ENCODE peak calls at places on chromosomes 16 and 17, in six cellular contexts. One of them, this sample, is unnamed.

GRCh38 chr17:43701318-43701743 is 39.6 kb upstream of the MEOX1 start:
- DNase-seq in cardiac muscle cell: peak; percentile 68
- DNase-seq in astrocyte of the spinal cord: peak; percentile 81
- DNase-seq in IMR-90: peak; percentile 76
- DNase-seq in fibroblast of pulmonary artery: peak; percentile 36
- DNase-seq in CD8-positive, alpha-beta T cell: peak; percentile 45
- DNase-seq in this sample: no peak

GRCh38 chr17:58643147-58643546 is 48.7 kb downstream of the TEX14 start:
- DNase-seq in cardiac muscle cell: peak; percentile 69
- DNase-seq in astrocyte of the spinal cord: peak; percentile 80
- DNase-seq in IMR-90: peak; percentile 86
- DNase-seq in fibroblast of pulmonary artery: peak; percentile 74
- DNase-seq in CD8-positive, alpha-beta T cell: no peak
- DNase-seq in this sample: no peak

GRCh38 chr17:15233022-15233805 is 31.9 kb downstream of the PMP22 start:
- DNase-seq in cardiac muscle cell: peak; percentile 42
- DNase-seq in astrocyte of the spinal cord: peak; percentile 31
- DNase-seq in IMR-90: peak; percentile 75
- DNase-seq in fibroblast of pulmonary artery: peak; percentile 48
- DNase-seq in CD8-positive, alpha-beta T cell: no peak
- DNase-seq in this sample: no peak

GRCh38 chr16:66899310-66899944 is 19.1 kb downstream of the PDP2 start:
- DNase-seq in cardiac muscle cell: peak; percentile 60
- DNase-seq in astrocyte of the spinal cord: no peak
- DNase-seq in IMR-90: peak; percentile 80
- DNase-seq in fibroblast of pulmonary artery: peak; percentile 64
- DNase-seq in CD8-positive, alpha-beta T cell: no peak
- DNase-seq in this sample: no peak

GRCh38 chr17:71760062-71760720 is 360.6 kb upstream of the SOX9 start:
- DNase-seq in cardiac muscle cell: no peak
- DNase-seq in astrocyte of the spinal cord: peak; percentile 72
- DNase-seq in IMR-90: peak; percentile 61
- DNase-seq in fibroblast of pulmonary artery: no peak
- DNase-seq in CD8-positive, alpha-beta T cell: no peak
- DNase-seq in this sample: no peak

GRCh38 chr17:28925912-28926365 is 23.1 kb upstream of the DHRS13 start:
- DNase-seq in cardiac muscle cell: peak; percentile 83
- DNase-seq in astrocyte of the spinal cord: peak; percentile 83
- DNase-seq in IMR-90: peak; percentile 92
- DNase-seq in fibroblast of pulmonary artery: peak; percentile 90
- DNase-seq in CD8-positive, alpha-beta T cell: peak; percentile 47
- DNase-seq in this sample: no peak

GRCh38 chr17:12320286-12320685 is 299.6 kb downstream of the MAP2K4 start:
- DNase-seq in cardiac muscle cell: no peak
- DNase-seq in astrocyte of the spinal cord: peak; percentile 48
- DNase-seq in IMR-90: peak; percentile 91
- DNase-seq in fibroblast of pulmonary artery: no peak
- DNase-seq in CD8-positive, alpha-beta T cell: no peak
- DNase-seq in this sample: no peak

GRCh38 chr17:56595831-56596740 is 2.6 kb downstream of the NOG start:
- DNase-seq in cardiac muscle cell: no peak
- DNase-seq in astrocyte of the spinal cord: no peak
- DNase-seq in IMR-90: peak; percentile 10
- DNase-seq in fibroblast of pulmonary artery: no peak
- DNase-seq in CD8-positive, alpha-beta T cell: peak; percentile 16
- DNase-seq in this sample: no peak

GRCh38 chr17:47004906-47005305 is 25.9 kb upstream of the RPRML start:
- DNase-seq in cardiac muscle cell: no peak
- DNase-seq in astrocyte of the spinal cord: no peak
- DNase-seq in IMR-90: no peak
- DNase-seq in fibroblast of pulmonary artery: no peak
- DNase-seq in CD8-positive, alpha-beta T cell: no peak
- DNase-seq in this sample: no peak

GRCh38 chr17:50935201-50936124 is 69.3 kb upstream of the TOB1 start:
- DNase-seq in cardiac muscle cell: no peak
- DNase-seq in astrocyte of the spinal cord: no peak
- DNase-seq in IMR-90: no peak
- DNase-seq in fibroblast of pulmonary artery: no peak
- DNase-seq in CD8-positive, alpha-beta T cell: no peak
- DNase-seq in this sample: no peak

GRCh38 chr17:7166873-7167272 is 12.3 kb downstream of the ASGR1 start:
- DNase-seq in cardiac muscle cell: no peak
- DNase-seq in astrocyte of the spinal cord: no peak
- DNase-seq in IMR-90: no peak
- DNase-seq in fibroblast of pulmonary artery: no peak
- DNase-seq in CD8-positive, alpha-beta T cell: no peak
- DNase-seq in this sample: no peak

GRCh38 chr16:68227183-68227793 is 8.6 kb downstream of the ESRP2 start:
- DNase-seq in cardiac muscle cell: no peak
- DNase-seq in astrocyte of the spinal cord: no peak
- DNase-seq in IMR-90: no peak
- DNase-seq in fibroblast of pulmonary artery: no peak
- DNase-seq in CD8-positive, alpha-beta T cell: no peak
- DNase-seq in this sample: no peak

GRCh38 chr17:67053438-67054000 is 9.2 kb downstream of the CACNG1 start:
- DNase-seq in cardiac muscle cell: no peak
- DNase-seq in astrocyte of the spinal cord: no peak
- DNase-seq in IMR-90: no peak
- DNase-seq in fibroblast of pulmonary artery: no peak
- DNase-seq in CD8-positive, alpha-beta T cell: no peak
- DNase-seq in this sample: no peak

GRCh38 chr16:65959978-65960377 is 406.5 kb upstream of the CDH5 start:
- DNase-seq in cardiac muscle cell: peak; percentile 44
- DNase-seq in astrocyte of the spinal cord: no peak
- DNase-seq in IMR-90: no peak
- DNase-seq in fibroblast of pulmonary artery: peak; percentile 29
- DNase-seq in CD8-positive, alpha-beta T cell: no peak
- DNase-seq in this sample: no peak

GRCh38 chr16:72876221-72876620 is 171.7 kb downstream of the ZFHX3 start:
- DNase-seq in cardiac muscle cell: peak; percentile 94
- DNase-seq in astrocyte of the spinal cord: peak; percentile 93
- DNase-seq in IMR-90: peak; percentile 94
- DNase-seq in fibroblast of pulmonary artery: peak; percentile 86
- DNase-seq in CD8-positive, alpha-beta T cell: peak; percentile 17
- DNase-seq in this sample: no peak

GRCh38 chr16:57795431-57795878 is 6.8 kb downstream of the KIFC3 start:
- DNase-seq in cardiac muscle cell: peak; percentile 67
- DNase-seq in astrocyte of the spinal cord: peak; percentile 59
- DNase-seq in IMR-90: peak; percentile 38
- DNase-seq in fibroblast of pulmonary artery: peak; percentile 62
- DNase-seq in CD8-positive, alpha-beta T cell: peak; percentile 27
- DNase-seq in this sample: no peak

DNA sequence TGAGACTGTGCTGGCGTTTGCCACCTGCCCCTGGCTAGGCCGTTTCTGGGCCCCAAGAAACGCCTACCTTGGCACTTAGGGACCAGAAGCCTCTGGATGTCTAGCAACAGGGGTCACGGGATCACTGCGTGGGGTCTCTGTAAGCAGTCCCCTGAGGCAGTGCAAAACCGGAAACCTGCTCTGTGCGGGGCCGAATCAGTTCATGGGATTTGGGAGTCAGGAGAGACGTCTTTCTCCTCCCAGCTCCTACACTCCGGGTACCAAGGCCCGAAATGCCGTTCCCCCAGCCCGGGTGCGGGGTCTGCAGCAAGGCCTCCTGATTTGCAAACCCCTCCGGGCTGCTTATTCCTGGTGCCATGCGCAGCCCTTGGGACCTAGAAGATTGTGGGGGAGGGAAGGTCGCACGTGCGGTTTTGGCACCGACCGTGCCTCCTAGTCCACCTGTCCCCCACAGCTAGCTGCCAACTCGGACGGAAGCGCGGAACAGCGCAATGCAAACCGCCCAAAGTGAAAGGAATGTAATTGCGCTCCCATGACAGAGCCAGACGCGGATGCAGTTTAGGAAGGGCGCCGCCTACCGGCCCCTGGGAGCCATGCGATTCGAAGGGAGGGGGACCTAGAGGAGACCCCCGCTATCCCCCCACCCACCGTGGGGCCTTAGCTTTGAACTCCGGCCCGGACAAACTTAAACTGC is 6.5 kb downstream of the IRX5 start:
- DNase-seq in cardiac muscle cell: peak; percentile 48
- DNase-seq in astrocyte of the spinal cord: peak; percentile 74
- DNase-seq in IMR-90: no peak
- DNase-seq in fibroblast of pulmonary artery: no peak
- DNase-seq in CD8-positive, alpha-beta T cell: no peak
- DNase-seq in this sample: peak; percentile 56
- TF ChIP-seq CTCF in cardiac muscle cell: peak; percentile 76
- TF ChIP-seq CTCF in astrocyte of the spinal cord: peak; percentile 91
- TF ChIP-seq CTCF in IMR-90: peak; percentile 20
- TF ChIP-seq CTCF in fibroblast of pulmonary artery: peak; percentile 58
- TF ChIP-seq CTCF in CD8-positive, alpha-beta T cell: no peak
- TF ChIP-seq CTCF in this sample: peak; percentile 90

GRCh38 chr17:75896360-75897075 is at the start of gene TRIM65:
- DNase-seq in cardiac muscle cell: peak; percentile 82
- DNase-seq in astrocyte of the spinal cord: peak; percentile 75
- DNase-seq in IMR-90: peak; percentile 74
- DNase-seq in fibroblast of pulmonary artery: peak; percentile 71
- DNase-seq in CD8-positive, alpha-beta T cell: peak; percentile 78
- DNase-seq in this sample: peak; percentile 61

GRCh38 chr17:75898065-75898464 is 1.3 kb upstream of the TRIM65 start:
- DNase-seq in cardiac muscle cell: no peak
- DNase-seq in astrocyte of the spinal cord: no peak
- DNase-seq in IMR-90: no peak
- DNase-seq in fibroblast of pulmonary artery: no peak
- DNase-seq in CD8-positive, alpha-beta T cell: no peak
- DNase-seq in this sample: no peak

GRCh38 chr17:75899353-75899752 is 2.6 kb upstream of the TRIM65 start:
- DNase-seq in cardiac muscle cell: no peak
- DNase-seq in astrocyte of the spinal cord: no peak
- DNase-seq in IMR-90: no peak
- DNase-seq in fibroblast of pulmonary artery: no peak
- DNase-seq in CD8-positive, alpha-beta T cell: no peak
- DNase-seq in this sample: no peak

GRCh38 chr17:75898791-75899190 is 2.0 kb upstream of the TRIM65 start:
- DNase-seq in cardiac muscle cell: no peak
- DNase-seq in astrocyte of the spinal cord: no peak
- DNase-seq in IMR-90: no peak
- DNase-seq in fibroblast of pulmonary artery: no peak
- DNase-seq in CD8-positive, alpha-beta T cell: no peak
- DNase-seq in this sample: no peak

DNA sequence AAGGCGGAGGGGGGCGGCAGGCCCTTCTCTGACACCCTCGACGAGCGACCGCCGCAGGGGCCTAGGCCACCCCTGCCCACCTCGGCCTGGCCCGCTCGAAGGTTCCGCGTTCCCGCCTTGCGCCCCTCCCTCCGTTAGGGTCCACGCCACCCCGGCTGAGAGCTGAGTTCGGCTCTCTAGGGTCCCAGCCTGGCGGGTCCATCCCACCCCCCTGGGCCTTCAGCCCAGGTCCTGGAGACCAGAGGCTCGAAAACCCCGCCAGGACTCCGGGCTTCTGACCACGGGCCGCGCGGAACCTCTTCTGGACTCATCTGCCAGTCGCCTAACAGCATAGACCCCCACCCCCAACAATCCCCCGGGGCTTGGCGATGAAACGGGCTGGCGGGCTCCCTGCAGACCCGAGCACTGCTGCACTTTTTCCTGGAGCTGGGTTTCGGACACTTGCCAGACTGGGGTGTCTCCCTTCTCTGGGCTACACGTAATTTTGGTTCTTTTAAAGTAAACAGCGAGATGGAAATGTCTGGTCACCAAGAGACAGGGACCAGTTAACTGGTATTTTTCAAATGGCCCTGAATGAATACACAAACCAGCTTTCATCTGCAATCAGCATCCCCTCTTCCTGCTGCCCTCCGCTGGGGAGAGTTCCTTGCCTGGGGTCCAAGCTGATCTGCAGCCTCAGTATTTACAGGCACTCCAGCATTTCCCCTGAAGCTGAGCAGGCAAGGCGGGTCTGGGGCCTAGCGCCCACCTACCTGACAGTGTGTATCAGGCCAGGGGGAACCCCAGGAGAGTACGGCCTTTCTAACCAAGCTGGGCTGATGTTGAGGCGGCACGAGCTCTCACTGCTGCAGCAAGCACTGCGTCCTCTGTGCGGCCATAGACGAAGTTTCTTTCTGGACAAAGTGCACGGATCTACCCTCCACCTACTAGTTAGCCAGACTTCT is 597 bp upstream of the TRIM65 start:
- DNase-seq in cardiac muscle cell: no peak
- DNase-seq in astrocyte of the spinal cord: no peak
- DNase-seq in IMR-90: no peak
- DNase-seq in fibroblast of pulmonary artery: no peak
- DNase-seq in CD8-positive, alpha-beta T cell: no peak
- DNase-seq in this sample: no peak
- TF ChIP-seq CTCF in cardiac muscle cell: no peak
- TF ChIP-seq CTCF in astrocyte of the spinal cord: no peak
- TF ChIP-seq CTCF in IMR-90: no peak
- TF ChIP-seq CTCF in fibroblast of pulmonary artery: no peak
- TF ChIP-seq CTCF in CD8-positive, alpha-beta T cell: no peak
- TF ChIP-seq CTCF in this sample: no peak

DNA sequence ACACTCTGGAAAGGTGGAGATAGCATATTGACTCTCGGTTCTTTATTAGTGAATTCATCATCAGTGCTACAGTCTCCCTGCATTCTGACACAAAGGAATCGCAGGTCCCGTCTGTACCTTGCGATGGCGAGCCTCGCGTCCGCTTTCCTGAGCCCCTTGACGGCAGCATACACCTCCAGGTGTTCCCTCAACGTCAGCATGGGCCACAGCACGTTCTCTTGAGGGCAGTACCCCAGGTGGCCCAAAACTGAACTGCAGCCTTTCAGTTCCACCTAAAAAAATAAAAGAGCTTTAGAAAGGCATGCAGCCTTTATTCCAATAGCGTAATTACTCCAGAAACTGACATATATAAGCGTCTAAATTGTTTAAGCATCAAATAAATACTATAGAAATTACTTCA is 24.2 kb upstream of the ABCA9 start:
- DNase-seq in cardiac muscle cell: no peak
- DNase-seq in astrocyte of the spinal cord: no peak
- DNase-seq in IMR-90: no peak
- DNase-seq in fibroblast of pulmonary artery: no peak
- DNase-seq in CD8-positive, alpha-beta T cell: no peak
- DNase-seq in this sample: peak; percentile 22
- TF ChIP-seq CTCF in cardiac muscle cell: peak; percentile 38
- TF ChIP-seq CTCF in astrocyte of the spinal cord: peak; percentile 51
- TF ChIP-seq CTCF in IMR-90: no peak
- TF ChIP-seq CTCF in fibroblast of pulmonary artery: peak; percentile 40
- TF ChIP-seq CTCF in CD8-positive, alpha-beta T cell: peak; percentile 31
- TF ChIP-seq CTCF in this sample: peak; percentile 61

DNA sequence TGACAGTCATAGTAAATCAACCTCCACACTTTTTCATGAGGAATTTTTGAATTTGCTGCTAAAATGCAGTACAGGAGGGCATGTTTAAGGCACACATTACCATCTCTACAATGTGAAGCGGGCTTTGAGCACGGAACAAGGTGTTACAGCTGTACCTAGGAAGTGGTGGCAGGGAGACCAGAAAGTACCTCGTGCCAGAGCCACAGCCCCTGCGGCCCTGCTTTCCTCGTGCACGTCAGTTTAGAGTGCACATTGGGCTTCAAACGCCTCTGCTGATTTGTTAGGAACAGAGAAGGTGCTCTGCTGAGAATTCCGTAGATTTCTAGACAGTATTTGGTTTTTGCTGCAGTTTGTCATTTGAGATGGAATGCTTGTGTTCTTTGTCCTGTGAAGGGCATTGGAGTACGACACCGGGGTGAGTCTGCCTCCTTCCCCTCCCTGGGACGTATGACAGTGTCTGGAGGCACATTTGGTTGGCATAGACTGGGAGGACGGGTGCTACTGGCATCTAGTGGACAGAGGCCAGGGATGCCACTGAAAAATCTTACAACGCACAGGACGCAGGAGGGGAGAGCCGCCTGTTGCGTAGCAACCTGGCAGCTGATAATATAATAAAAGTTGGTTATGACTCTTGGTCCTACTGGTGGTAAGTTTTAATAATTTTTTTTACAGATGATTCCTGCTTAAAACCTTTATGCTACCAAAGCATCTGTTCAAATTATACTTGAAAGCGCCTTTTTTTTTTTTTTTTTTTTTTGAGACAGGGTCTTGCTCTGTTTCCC is 9.1 kb downstream of the FOXK2 start:
- DNase-seq in cardiac muscle cell: peak; percentile 12
- DNase-seq in astrocyte of the spinal cord: peak; percentile 50
- DNase-seq in IMR-90: peak; percentile 24
- DNase-seq in fibroblast of pulmonary artery: peak; percentile 30
- DNase-seq in CD8-positive, alpha-beta T cell: peak; percentile 21
- DNase-seq in this sample: no peak
- TF ChIP-seq CTCF in cardiac muscle cell: no peak
- TF ChIP-seq CTCF in astrocyte of the spinal cord: peak; percentile 47
- TF ChIP-seq CTCF in IMR-90: peak; percentile 28
- TF ChIP-seq CTCF in fibroblast of pulmonary artery: peak; percentile 16
- TF ChIP-seq CTCF in CD8-positive, alpha-beta T cell: no peak
- TF ChIP-seq CTCF in this sample: peak; percentile 30